ENCODE peak calls at places on chromosomes 13 and 19, in ten cellular contexts. O is effector memory CD4-positive, alpha-beta T cell; I is hippocampal formation; V is astrocyte of the cerebellum; X is activated CD4-positive, alpha-beta T cell treated with anti-CD3 and anti-CD28 coated beads, Interleukin-2, amount 50 U/mL, for 1 hour; N is DMS 273 treated with DMSO at 0.1 percent for 48 hours; K is glutamatergic neuron; D is fibroblast of mammary gland; P is iris pigment epithelial cell; S is stimulated activated CD4-positive, alpha-beta T cell treated with anti-CD3 and anti-CD28 coated beads, Interleukin-15, amount 100 ng/mL, for 1 hour. A is an unnamed sample.

GRCh38 chr19:20247016-20247683 is 80.1 kb downstream of the ZNF486 start:
- DNase-seq in K (peak; percentile 55), D (peak; percentile 16), P (peak; percentile 36), N (no peak), I (peak; percentile 61), X (peak; percentile 42), V (no peak), O (no peak), S (no peak), A (no peak)

GRCh38 chr13:98761126-98761978 is 8.9 kb upstream of the SLC15A1 start:
- DNase-seq in V (peak; percentile 28), D (peak; percentile 85), P (peak; percentile 89), I (no peak), O (no peak), S (no peak), N (no peak), K (no peak), X (no peak), A (no peak)

GRCh38 chr19:15584541-15585115 is 30.4 kb upstream of the CYP4F8 start:
- DNase-seq in P (peak; percentile 45), N (no peak), D (peak; percentile 45), S (peak; percentile 61), I (peak; percentile 45), K (peak; percentile 95), X (peak; percentile 86), O (peak; percentile 57), V (peak; percentile 8), A (peak; percentile 91)

GRCh38 chr13:113159701-113160100 is 1.3 kb downstream of the PROZ start:
- DNase-seq in N (no peak), K (no peak), P (no peak), V (no peak), X (no peak), I (no peak), D (no peak), S (no peak), O (no peak), A (no peak)

GRCh38 chr19:16373539-16373938 is 48.9 kb downstream of the KLF2 start:
- DNase-seq in P (peak; percentile 74), K (no peak), S (no peak), V (no peak), I (no peak), D (peak; percentile 97), O (no peak), N (no peak), X (no peak), A (no peak)

GRCh38 chr19:56507446-56508281 is at the start of gene ZNF471:
- DNase-seq in O (peak; percentile 69), I (peak; percentile 97), P (peak; percentile 98), S (peak; percentile 48), X (peak; percentile 71), N (peak; percentile 95), K (peak; percentile 98), D (peak; percentile 98), V (peak; percentile 96), A (peak; percentile 93)

GRCh38 chr19:13983213-13983889 is 22.8 kb downstream of the RFX1 start:
- DNase-seq in K (no peak), P (no peak), V (no peak), N (no peak), X (peak; percentile 44), S (peak; percentile 9), O (peak; percentile 37), D (no peak), I (no peak), A (no peak)

GRCh38 chr19:8821748-8822241 is 10.3 kb downstream of the ZNF558 start:
- DNase-seq in X (no peak), I (no peak), K (no peak), S (no peak), O (no peak), V (no peak), P (no peak), N (no peak), D (no peak), A (no peak)

GRCh38 chr13:113979791-113980471 is 6.1 kb upstream of the C13orf46 start:
- DNase-seq in K (no peak), N (no peak), V (no peak), S (no peak), D (no peak), O (no peak), I (no peak), P (no peak), X (no peak), A (no peak)

GRCh38 chr19:39448271-39448670 is 2.9 kb downstream of the SUPT5H start:
- DNase-seq in O (no peak), K (no peak), V (no peak), I (no peak), N (no peak), S (no peak), D (peak; percentile 30), X (no peak), P (peak; percentile 52), A (no peak)

GRCh38 chr19:50414850-50415660 is 3.7 kb upstream of the SPIB start:
- DNase-seq in S (peak; percentile 48), X (peak; percentile 74), P (peak; percentile 62), I (peak; percentile 31), D (peak; percentile 69), O (peak; percentile 46), V (peak; percentile 15), N (no peak), K (peak; percentile 92), A (peak; percentile 79)

GRCh38 chr13:43258771-43259170 is 235.4 kb downstream of the DNAJC15 start:
- DNase-seq in I (no peak), X (no peak), V (no peak), P (no peak), S (no peak), O (no peak), N (no peak), D (peak; percentile 41), K (no peak), A (no peak)

GRCh38 chr13:40982772-40983171 is 36.3 kb downstream of the ELF1 start:
- DNase-seq in S (peak; percentile 23), X (no peak), O (peak; percentile 26), V (peak; percentile 13), P (peak; percentile 84), D (peak; percentile 51), I (no peak), K (no peak), N (no peak), A (no peak)